ENCODE peak calls at places on chromosomes 16 and 17, in nine cellular contexts. One of them, this sample, is unnamed.

GRCh38 chr16:84497418-84497817 is 7.0 kb downstream of the MEAK7 start:
- DNase-seq in ecto neural progenitor cell: no peak
- DNase-seq in A673: no peak
- DNase-seq in CD8-positive, alpha-beta T cell: no peak
- DNase-seq in NCI-H1417 treated with DMSO at 0.1 percent for 48 hours: no peak
- DNase-seq in activated T-cell treated with anti-CD3 and anti-CD28 coated beads, Interleukin-2, amount 50 U/mL, for 72 hours: no peak
- DNase-seq in B cell: no peak
- DNase-seq in stimulated activated CD8-positive, alpha-beta memory T cell treated with anti-CD3 and anti-CD28 coated beads, Interleukin-4, amount 100 ng/mL, for 1 hour: no peak
- DNase-seq in CD4-positive, alpha-beta memory T cell: no peak
- DNase-seq in this sample: no peak

GRCh38 chr16:84117482-84117843 is 721 bp upstream of the MBTPS1 start:
- DNase-seq in CD8-positive, alpha-beta T cell: peak; percentile 27
- DNase-seq in A673: peak; percentile 26
- DNase-seq in B cell: no peak
- DNase-seq in activated T-cell treated with anti-CD3 and anti-CD28 coated beads, Interleukin-2, amount 50 U/mL, for 72 hours: no peak
- DNase-seq in stimulated activated CD8-positive, alpha-beta memory T cell treated with anti-CD3 and anti-CD28 coated beads, Interleukin-4, amount 100 ng/mL, for 1 hour: no peak
- DNase-seq in ecto neural progenitor cell: no peak
- DNase-seq in NCI-H1417 treated with DMSO at 0.1 percent for 48 hours: no peak
- DNase-seq in CD4-positive, alpha-beta memory T cell: no peak
- DNase-seq in this sample: no peak

GRCh38 chr17:80855196-80855967 is 136.3 kb upstream of the CHMP6 start:
- DNase-seq in B cell: no peak
- DNase-seq in activated T-cell treated with anti-CD3 and anti-CD28 coated beads, Interleukin-2, amount 50 U/mL, for 72 hours: no peak
- DNase-seq in A673: no peak
- DNase-seq in NCI-H1417 treated with DMSO at 0.1 percent for 48 hours: no peak
- DNase-seq in ecto neural progenitor cell: no peak
- DNase-seq in CD8-positive, alpha-beta T cell: no peak
- DNase-seq in stimulated activated CD8-positive, alpha-beta memory T cell treated with anti-CD3 and anti-CD28 coated beads, Interleukin-4, amount 100 ng/mL, for 1 hour: no peak
- DNase-seq in CD4-positive, alpha-beta memory T cell: no peak
- DNase-seq in this sample: no peak

GRCh38 chr16:684961-685696 is 995 bp upstream of the JMJD8 start:
- DNase-seq in A673: no peak
- DNase-seq in CD4-positive, alpha-beta memory T cell: no peak
- DNase-seq in NCI-H1417 treated with DMSO at 0.1 percent for 48 hours: peak; percentile 59
- DNase-seq in CD8-positive, alpha-beta T cell: no peak
- DNase-seq in ecto neural progenitor cell: no peak
- DNase-seq in B cell: no peak
- DNase-seq in stimulated activated CD8-positive, alpha-beta memory T cell treated with anti-CD3 and anti-CD28 coated beads, Interleukin-4, amount 100 ng/mL, for 1 hour: no peak
- DNase-seq in activated T-cell treated with anti-CD3 and anti-CD28 coated beads, Interleukin-2, amount 50 U/mL, for 72 hours: no peak
- DNase-seq in this sample: no peak

GRCh38 chr17:60390223-60390622 is 1.7 kb downstream of the USP32 start:
- DNase-seq in stimulated activated CD8-positive, alpha-beta memory T cell treated with anti-CD3 and anti-CD28 coated beads, Interleukin-4, amount 100 ng/mL, for 1 hour: no peak
- DNase-seq in activated T-cell treated with anti-CD3 and anti-CD28 coated beads, Interleukin-2, amount 50 U/mL, for 72 hours: no peak
- DNase-seq in CD4-positive, alpha-beta memory T cell: no peak
- DNase-seq in CD8-positive, alpha-beta T cell: no peak
- DNase-seq in B cell: no peak
- DNase-seq in A673: peak; percentile 58
- DNase-seq in NCI-H1417 treated with DMSO at 0.1 percent for 48 hours: no peak
- DNase-seq in ecto neural progenitor cell: no peak
- DNase-seq in this sample: no peak

GRCh38 chr16:67456383-67457140 is 24.4 kb downstream of the ATP6V0D1 start:
- DNase-seq in NCI-H1417 treated with DMSO at 0.1 percent for 48 hours: no peak
- DNase-seq in activated T-cell treated with anti-CD3 and anti-CD28 coated beads, Interleukin-2, amount 50 U/mL, for 72 hours: no peak
- DNase-seq in ecto neural progenitor cell: no peak
- DNase-seq in stimulated activated CD8-positive, alpha-beta memory T cell treated with anti-CD3 and anti-CD28 coated beads, Interleukin-4, amount 100 ng/mL, for 1 hour: no peak
- DNase-seq in CD8-positive, alpha-beta T cell: no peak
- DNase-seq in CD4-positive, alpha-beta memory T cell: peak; percentile 8
- DNase-seq in A673: peak; percentile 33
- DNase-seq in B cell: no peak
- DNase-seq in this sample: peak; percentile 86

GRCh38 chr16:49937886-49938285 is 82.0 kb upstream of the ZNF423 start:
- DNase-seq in CD4-positive, alpha-beta memory T cell: no peak
- DNase-seq in NCI-H1417 treated with DMSO at 0.1 percent for 48 hours: no peak
- DNase-seq in B cell: no peak
- DNase-seq in stimulated activated CD8-positive, alpha-beta memory T cell treated with anti-CD3 and anti-CD28 coated beads, Interleukin-4, amount 100 ng/mL, for 1 hour: no peak
- DNase-seq in CD8-positive, alpha-beta T cell: no peak
- DNase-seq in A673: no peak
- DNase-seq in activated T-cell treated with anti-CD3 and anti-CD28 coated beads, Interleukin-2, amount 50 U/mL, for 72 hours: no peak
- DNase-seq in ecto neural progenitor cell: peak; percentile 20
- DNase-seq in this sample: no peak

GRCh38 chr16:86510465-86511261 is at the start of gene FOXF1:
- DNase-seq in ecto neural progenitor cell: no peak
- DNase-seq in CD4-positive, alpha-beta memory T cell: peak; percentile 1
- DNase-seq in NCI-H1417 treated with DMSO at 0.1 percent for 48 hours: no peak
- DNase-seq in CD8-positive, alpha-beta T cell: no peak
- DNase-seq in activated T-cell treated with anti-CD3 and anti-CD28 coated beads, Interleukin-2, amount 50 U/mL, for 72 hours: no peak
- DNase-seq in B cell: no peak
- DNase-seq in stimulated activated CD8-positive, alpha-beta memory T cell treated with anti-CD3 and anti-CD28 coated beads, Interleukin-4, amount 100 ng/mL, for 1 hour: no peak
- DNase-seq in A673: peak; percentile 30
- DNase-seq in this sample: no peak

GRCh38 chr17:6408271-6408670 is 26.6 kb downstream of the AIPL1 start:
- DNase-seq in ecto neural progenitor cell: no peak
- DNase-seq in activated T-cell treated with anti-CD3 and anti-CD28 coated beads, Interleukin-2, amount 50 U/mL, for 72 hours: no peak
- DNase-seq in CD4-positive, alpha-beta memory T cell: no peak
- DNase-seq in A673: no peak
- DNase-seq in stimulated activated CD8-positive, alpha-beta memory T cell treated with anti-CD3 and anti-CD28 coated beads, Interleukin-4, amount 100 ng/mL, for 1 hour: no peak
- DNase-seq in CD8-positive, alpha-beta T cell: no peak
- DNase-seq in B cell: no peak
- DNase-seq in NCI-H1417 treated with DMSO at 0.1 percent for 48 hours: no peak
- DNase-seq in this sample: no peak

GRCh38 chr17:49108318-49108717 is 24.3 kb upstream of the B4GALNT2 start:
- DNase-seq in A673: peak; percentile 37
- DNase-seq in CD8-positive, alpha-beta T cell: no peak
- DNase-seq in NCI-H1417 treated with DMSO at 0.1 percent for 48 hours: no peak
- DNase-seq in B cell: no peak
- DNase-seq in stimulated activated CD8-positive, alpha-beta memory T cell treated with anti-CD3 and anti-CD28 coated beads, Interleukin-4, amount 100 ng/mL, for 1 hour: no peak
- DNase-seq in ecto neural progenitor cell: no peak
- DNase-seq in activated T-cell treated with anti-CD3 and anti-CD28 coated beads, Interleukin-2, amount 50 U/mL, for 72 hours: no peak
- DNase-seq in CD4-positive, alpha-beta memory T cell: no peak
- DNase-seq in this sample: no peak

GRCh38 chr17:29138991-29139682 is 41.1 kb downstream of the MYO18A start:
- DNase-seq in activated T-cell treated with anti-CD3 and anti-CD28 coated beads, Interleukin-2, amount 50 U/mL, for 72 hours: peak; percentile 63
- DNase-seq in NCI-H1417 treated with DMSO at 0.1 percent for 48 hours: no peak
- DNase-seq in B cell: peak; percentile 68
- DNase-seq in ecto neural progenitor cell: no peak
- DNase-seq in A673: no peak
- DNase-seq in CD8-positive, alpha-beta T cell: peak; percentile 46
- DNase-seq in stimulated activated CD8-positive, alpha-beta memory T cell treated with anti-CD3 and anti-CD28 coated beads, Interleukin-4, amount 100 ng/mL, for 1 hour: no peak
- DNase-seq in CD4-positive, alpha-beta memory T cell: peak; percentile 51
- DNase-seq in this sample: no peak

GRCh38 chr17:16013943-16014407 is 14.4 kb downstream of the TTC19 start:
- DNase-seq in activated T-cell treated with anti-CD3 and anti-CD28 coated beads, Interleukin-2, amount 50 U/mL, for 72 hours: no peak
- DNase-seq in CD8-positive, alpha-beta T cell: no peak
- DNase-seq in NCI-H1417 treated with DMSO at 0.1 percent for 48 hours: no peak
- DNase-seq in CD4-positive, alpha-beta memory T cell: no peak
- DNase-seq in stimulated activated CD8-positive, alpha-beta memory T cell treated with anti-CD3 and anti-CD28 coated beads, Interleukin-4, amount 100 ng/mL, for 1 hour: no peak
- DNase-seq in ecto neural progenitor cell: no peak
- DNase-seq in B cell: no peak
- DNase-seq in A673: peak; percentile 57
- DNase-seq in this sample: no peak

GRCh38 chr17:19554393-19554792 is 20.7 kb downstream of the SLC47A1 start:
- DNase-seq in CD8-positive, alpha-beta T cell: no peak
- DNase-seq in activated T-cell treated with anti-CD3 and anti-CD28 coated beads, Interleukin-2, amount 50 U/mL, for 72 hours: no peak
- DNase-seq in NCI-H1417 treated with DMSO at 0.1 percent for 48 hours: no peak
- DNase-seq in B cell: no peak
- DNase-seq in A673: no peak
- DNase-seq in ecto neural progenitor cell: no peak
- DNase-seq in CD4-positive, alpha-beta memory T cell: no peak
- DNase-seq in stimulated activated CD8-positive, alpha-beta memory T cell treated with anti-CD3 and anti-CD28 coated beads, Interleukin-4, amount 100 ng/mL, for 1 hour: no peak
- DNase-seq in this sample: no peak

GRCh38 chr16:35305476-35305875 is 1846.1 kb downstream of the TP53TG3F start:
- DNase-seq in CD8-positive, alpha-beta T cell: no peak
- DNase-seq in stimulated activated CD8-positive, alpha-beta memory T cell treated with anti-CD3 and anti-CD28 coated beads, Interleukin-4, amount 100 ng/mL, for 1 hour: no peak
- DNase-seq in B cell: no peak
- DNase-seq in A673: no peak
- DNase-seq in CD4-positive, alpha-beta memory T cell: no peak
- DNase-seq in ecto neural progenitor cell: no peak
- DNase-seq in NCI-H1417 treated with DMSO at 0.1 percent for 48 hours: no peak
- DNase-seq in activated T-cell treated with anti-CD3 and anti-CD28 coated beads, Interleukin-2, amount 50 U/mL, for 72 hours: no peak
- DNase-seq in this sample: no peak

GRCh38 chr17:62662855-62663254 is 35.4 kb downstream of the MRC2 start:
- DNase-seq in B cell: no peak
- DNase-seq in activated T-cell treated with anti-CD3 and anti-CD28 coated beads, Interleukin-2, amount 50 U/mL, for 72 hours: no peak
- DNase-seq in ecto neural progenitor cell: no peak
- DNase-seq in CD4-positive, alpha-beta memory T cell: no peak
- DNase-seq in NCI-H1417 treated with DMSO at 0.1 percent for 48 hours: no peak
- DNase-seq in CD8-positive, alpha-beta T cell: no peak
- DNase-seq in stimulated activated CD8-positive, alpha-beta memory T cell treated with anti-CD3 and anti-CD28 coated beads, Interleukin-4, amount 100 ng/mL, for 1 hour: no peak
- DNase-seq in A673: no peak
- DNase-seq in this sample: no peak

GRCh38 chr17:48909796-48910195 is 1.6 kb downstream of the UBE2Z start:
- DNase-seq in A673: no peak
- DNase-seq in activated T-cell treated with anti-CD3 and anti-CD28 coated beads, Interleukin-2, amount 50 U/mL, for 72 hours: peak; percentile 34
- DNase-seq in CD4-positive, alpha-beta memory T cell: no peak
- DNase-seq in ecto neural progenitor cell: no peak
- DNase-seq in NCI-H1417 treated with DMSO at 0.1 percent for 48 hours: no peak
- DNase-seq in B cell: no peak
- DNase-seq in CD8-positive, alpha-beta T cell: no peak
- DNase-seq in stimulated activated CD8-positive, alpha-beta memory T cell treated with anti-CD3 and anti-CD28 coated beads, Interleukin-4, amount 100 ng/mL, for 1 hour: no peak
- DNase-seq in this sample: no peak

GRCh38 chr17:45428954-45429337 is 3.7 kb downstream of the ARHGAP27 start:
- DNase-seq in NCI-H1417 treated with DMSO at 0.1 percent for 48 hours: no peak
- DNase-seq in ecto neural progenitor cell: no peak
- DNase-seq in activated T-cell treated with anti-CD3 and anti-CD28 coated beads, Interleukin-2, amount 50 U/mL, for 72 hours: no peak
- DNase-seq in CD8-positive, alpha-beta T cell: no peak
- DNase-seq in CD4-positive, alpha-beta memory T cell: no peak
- DNase-seq in A673: no peak
- DNase-seq in B cell: peak; percentile 53
- DNase-seq in stimulated activated CD8-positive, alpha-beta memory T cell treated with anti-CD3 and anti-CD28 coated beads, Interleukin-4, amount 100 ng/mL, for 1 hour: no peak
- DNase-seq in this sample: no peak

GRCh38 chr17:7112527-7113108 is 2.0 kb downstream of the ASGR2 start:
- DNase-seq in CD8-positive, alpha-beta T cell: no peak
- DNase-seq in activated T-cell treated with anti-CD3 and anti-CD28 coated beads, Interleukin-2, amount 50 U/mL, for 72 hours: no peak
- DNase-seq in B cell: no peak
- DNase-seq in CD4-positive, alpha-beta memory T cell: no peak
- DNase-seq in A673: no peak
- DNase-seq in ecto neural progenitor cell: no peak
- DNase-seq in stimulated activated CD8-positive, alpha-beta memory T cell treated with anti-CD3 and anti-CD28 coated beads, Interleukin-4, amount 100 ng/mL, for 1 hour: no peak
- DNase-seq in NCI-H1417 treated with DMSO at 0.1 percent for 48 hours: no peak
- DNase-seq in this sample: no peak

GRCh38 chr16:89431616-89432015 is 58.7 kb downstream of the ANKRD11 start:
- DNase-seq in CD8-positive, alpha-beta T cell: no peak
- DNase-seq in A673: no peak
- DNase-seq in stimulated activated CD8-positive, alpha-beta memory T cell treated with anti-CD3 and anti-CD28 coated beads, Interleukin-4, amount 100 ng/mL, for 1 hour: no peak
- DNase-seq in B cell: no peak
- DNase-seq in CD4-positive, alpha-beta memory T cell: no peak
- DNase-seq in activated T-cell treated with anti-CD3 and anti-CD28 coated beads, Interleukin-2, amount 50 U/mL, for 72 hours: no peak
- DNase-seq in NCI-H1417 treated with DMSO at 0.1 percent for 48 hours: no peak
- DNase-seq in ecto neural progenitor cell: no peak
- DNase-seq in this sample: no peak

GRCh38 chr16:12327971-12328726 is 351.6 kb downstream of the SNX29 start:
- DNase-seq in A673: no peak
- DNase-seq in activated T-cell treated with anti-CD3 and anti-CD28 coated beads, Interleukin-2, amount 50 U/mL, for 72 hours: no peak
- DNase-seq in stimulated activated CD8-positive, alpha-beta memory T cell treated with anti-CD3 and anti-CD28 coated beads, Interleukin-4, amount 100 ng/mL, for 1 hour: no peak
- DNase-seq in CD4-positive, alpha-beta memory T cell: no peak
- DNase-seq in B cell: no peak
- DNase-seq in ecto neural progenitor cell: no peak
- DNase-seq in NCI-H1417 treated with DMSO at 0.1 percent for 48 hours: no peak
- DNase-seq in CD8-positive, alpha-beta T cell: no peak
- DNase-seq in this sample: no peak

GRCh38 chr16:68088130-68088972 is 3.2 kb downstream of the NFATC3 start:
- DNase-seq in B cell: no peak
- DNase-seq in CD8-positive, alpha-beta T cell: no peak
- DNase-seq in A673: no peak
- DNase-seq in stimulated activated CD8-positive, alpha-beta memory T cell treated with anti-CD3 and anti-CD28 coated beads, Interleukin-4, amount 100 ng/mL, for 1 hour: no peak
- DNase-seq in NCI-H1417 treated with DMSO at 0.1 percent for 48 hours: no peak
- DNase-seq in CD4-positive, alpha-beta memory T cell: no peak
- DNase-seq in ecto neural progenitor cell: no peak
- DNase-seq in activated T-cell treated with anti-CD3 and anti-CD28 coated beads, Interleukin-2, amount 50 U/mL, for 72 hours: no peak
- DNase-seq in this sample: no peak

GRCh38 chr16:23754594-23755483 is at the start of gene CHP2:
- DNase-seq in B cell: no peak
- DNase-seq in CD4-positive, alpha-beta memory T cell: no peak
- DNase-seq in stimulated activated CD8-positive, alpha-beta memory T cell treated with anti-CD3 and anti-CD28 coated beads, Interleukin-4, amount 100 ng/mL, for 1 hour: no peak
- DNase-seq in CD8-positive, alpha-beta T cell: no peak
- DNase-seq in activated T-cell treated with anti-CD3 and anti-CD28 coated beads, Interleukin-2, amount 50 U/mL, for 72 hours: peak; percentile 3
- DNase-seq in A673: peak; percentile 18
- DNase-seq in ecto neural progenitor cell: peak; percentile 54
- DNase-seq in NCI-H1417 treated with DMSO at 0.1 percent for 48 hours: no peak
- DNase-seq in this sample: no peak

GRCh38 chr17:14731591-14731990 is 430.7 kb downstream of the HS3ST3B1 start:
- DNase-seq in B cell: no peak
- DNase-seq in CD4-positive, alpha-beta memory T cell: no peak
- DNase-seq in CD8-positive, alpha-beta T cell: no peak
- DNase-seq in stimulated activated CD8-positive, alpha-beta memory T cell treated with anti-CD3 and anti-CD28 coated beads, Interleukin-4, amount 100 ng/mL, for 1 hour: no peak
- DNase-seq in activated T-cell treated with anti-CD3 and anti-CD28 coated beads, Interleukin-2, amount 50 U/mL, for 72 hours: no peak
- DNase-seq in ecto neural progenitor cell: no peak
- DNase-seq in A673: no peak
- DNase-seq in NCI-H1417 treated with DMSO at 0.1 percent for 48 hours: no peak
- DNase-seq in this sample: no peak

GRCh38 chr17:17108681-17109049 is 66.4 kb downstream of the MPRIP start:
- DNase-seq in activated T-cell treated with anti-CD3 and anti-CD28 coated beads, Interleukin-2, amount 50 U/mL, for 72 hours: no peak
- DNase-seq in B cell: no peak
- DNase-seq in ecto neural progenitor cell: no peak
- DNase-seq in CD8-positive, alpha-beta T cell: no peak
- DNase-seq in CD4-positive, alpha-beta memory T cell: no peak
- DNase-seq in A673: no peak
- DNase-seq in NCI-H1417 treated with DMSO at 0.1 percent for 48 hours: no peak
- DNase-seq in stimulated activated CD8-positive, alpha-beta memory T cell treated with anti-CD3 and anti-CD28 coated beads, Interleukin-4, amount 100 ng/mL, for 1 hour: no peak
- DNase-seq in this sample: no peak

This sample was measured in ascending aorta.